ENCODE peak calls at places on chromosomes 2 and 18, in seven cellular contexts. One of them, this sample, is unnamed.

GRCh38 chr18:59423251-59423650 is 64.2 kb upstream of the LMAN1 start:
- DNase-seq in breast epithelium: no peak
- DNase-seq in cardiac muscle cell: no peak
- DNase-seq in PC-3: no peak
- DNase-seq in IMR-90: peak; percentile 60
- DNase-seq in WERI-Rb-1: no peak
- DNase-seq in ovary: no peak
- DNase-seq in this sample: no peak

GRCh38 chr18:67483237-67483636 is 33.3 kb downstream of the DSEL start:
- DNase-seq in breast epithelium: no peak
- DNase-seq in cardiac muscle cell: no peak
- DNase-seq in PC-3: no peak
- DNase-seq in IMR-90: no peak
- DNase-seq in WERI-Rb-1: no peak
- DNase-seq in ovary: no peak
- DNase-seq in this sample: no peak

GRCh38 chr2:119028327-119029174 is 86.6 kb downstream of the MARCO start:
- DNase-seq in breast epithelium: no peak
- DNase-seq in cardiac muscle cell: peak; percentile 37
- DNase-seq in PC-3: peak; percentile 63
- DNase-seq in IMR-90: peak; percentile 25
- DNase-seq in WERI-Rb-1: peak; percentile 80
- DNase-seq in ovary: peak; percentile 35
- DNase-seq in this sample: peak; percentile 54

GRCh38 chr2:151576080-151576479 is 158.2 kb downstream of the NEB start:
- DNase-seq in breast epithelium: no peak
- DNase-seq in cardiac muscle cell: no peak
- DNase-seq in PC-3: no peak
- DNase-seq in IMR-90: no peak
- DNase-seq in WERI-Rb-1: no peak
- DNase-seq in ovary: no peak
- DNase-seq in this sample: no peak

GRCh38 chr2:216741223-216741593 is 45.9 kb upstream of the IGFBP5 start:
- DNase-seq in breast epithelium: no peak
- DNase-seq in cardiac muscle cell: no peak
- DNase-seq in PC-3: no peak
- DNase-seq in IMR-90: no peak
- DNase-seq in WERI-Rb-1: no peak
- DNase-seq in ovary: no peak
- DNase-seq in this sample: no peak

GRCh38 chr2:127658641-127659407 is 12.9 kb downstream of the GPR17 start:
- DNase-seq in breast epithelium: no peak
- DNase-seq in cardiac muscle cell: no peak
- DNase-seq in PC-3: no peak
- DNase-seq in IMR-90: no peak
- DNase-seq in WERI-Rb-1: no peak
- DNase-seq in ovary: no peak
- DNase-seq in this sample: no peak

GRCh38 chr18:111292-112014 is 46.9 kb upstream of the USP14 start:
- DNase-seq in breast epithelium: no peak
- DNase-seq in cardiac muscle cell: peak; percentile 74
- DNase-seq in PC-3: peak; percentile 77
- DNase-seq in IMR-90: peak; percentile 40
- DNase-seq in WERI-Rb-1: peak; percentile 85
- DNase-seq in ovary: peak; percentile 79
- DNase-seq in this sample: peak; percentile 65

GRCh38 chr2:23769364-23769763 is 157.6 kb downstream of the ATAD2B start:
- DNase-seq in breast epithelium: no peak
- DNase-seq in cardiac muscle cell: no peak
- DNase-seq in PC-3: no peak
- DNase-seq in IMR-90: peak; percentile 75
- DNase-seq in WERI-Rb-1: no peak
- DNase-seq in ovary: no peak
- DNase-seq in this sample: no peak

GRCh38 chr2:241892299-241893137 is 23.0 kb downstream of the RTP5 start:
- DNase-seq in breast epithelium: no peak
- DNase-seq in cardiac muscle cell: no peak
- DNase-seq in PC-3: no peak
- DNase-seq in IMR-90: no peak
- DNase-seq in WERI-Rb-1: peak; percentile 78
- DNase-seq in ovary: peak; percentile 50
- DNase-seq in this sample: no peak

GRCh38 chr2:219551412-219551811 is 7.6 kb downstream of the TMEM198 start:
- DNase-seq in breast epithelium: no peak
- DNase-seq in cardiac muscle cell: no peak
- DNase-seq in PC-3: peak; percentile 33
- DNase-seq in IMR-90: peak; percentile 49
- DNase-seq in WERI-Rb-1: peak; percentile 59
- DNase-seq in ovary: peak; percentile 85
- DNase-seq in this sample: peak; percentile 23

GRCh38 chr2:199379251-199379650 is 78.5 kb downstream of the SATB2 start:
- DNase-seq in breast epithelium: no peak
- DNase-seq in cardiac muscle cell: no peak
- DNase-seq in PC-3: peak; percentile 85
- DNase-seq in IMR-90: peak; percentile 75
- DNase-seq in WERI-Rb-1: no peak
- DNase-seq in ovary: no peak
- DNase-seq in this sample: peak; percentile 59

GRCh38 chr2:11327871-11328270 is 16.6 kb downstream of the ROCK2 start:
- DNase-seq in breast epithelium: no peak
- DNase-seq in cardiac muscle cell: no peak
- DNase-seq in PC-3: no peak
- DNase-seq in IMR-90: no peak
- DNase-seq in WERI-Rb-1: no peak
- DNase-seq in ovary: no peak
- DNase-seq in this sample: no peak

GRCh38 chr2:231714639-231715498 is 6.5 kb downstream of the PTMA start:
- DNase-seq in breast epithelium: peak; percentile 72
- DNase-seq in cardiac muscle cell: peak; percentile 93
- DNase-seq in PC-3: peak; percentile 64
- DNase-seq in IMR-90: no peak
- DNase-seq in WERI-Rb-1: peak; percentile 91
- DNase-seq in ovary: peak; percentile 80
- DNase-seq in this sample: peak; percentile 66

GRCh38 chr18:54608008-54608642 is 17.1 kb downstream of the DYNAP start:
- DNase-seq in breast epithelium: no peak
- DNase-seq in cardiac muscle cell: no peak
- DNase-seq in PC-3: peak; percentile 96
- DNase-seq in IMR-90: peak; percentile 1
- DNase-seq in WERI-Rb-1: no peak
- DNase-seq in ovary: no peak
- DNase-seq in this sample: peak; percentile 30

GRCh38 chr2:112583497-112584133 is 794 bp upstream of the CHCHD5 start:
- DNase-seq in breast epithelium: no peak
- DNase-seq in cardiac muscle cell: no peak
- DNase-seq in PC-3: peak; percentile 32
- DNase-seq in IMR-90: no peak
- DNase-seq in WERI-Rb-1: no peak
- DNase-seq in ovary: no peak
- DNase-seq in this sample: no peak

GRCh38 chr2:200347301-200347700 is 40.8 kb downstream of the SPATS2L start:
- DNase-seq in breast epithelium: no peak
- DNase-seq in cardiac muscle cell: no peak
- DNase-seq in PC-3: no peak
- DNase-seq in IMR-90: no peak
- DNase-seq in WERI-Rb-1: no peak
- DNase-seq in ovary: no peak
- DNase-seq in this sample: no peak

GRCh38 chr2:42457011-42457410 is 36.8 kb downstream of the KCNG3 start:
- DNase-seq in breast epithelium: no peak
- DNase-seq in cardiac muscle cell: no peak
- DNase-seq in PC-3: peak; percentile 18
- DNase-seq in IMR-90: no peak
- DNase-seq in WERI-Rb-1: no peak
- DNase-seq in ovary: no peak
- DNase-seq in this sample: no peak

GRCh38 chr2:177093384-177093783 is 119.2 kb upstream of the HNRNPA3 start:
- DNase-seq in breast epithelium: no peak
- DNase-seq in cardiac muscle cell: no peak
- DNase-seq in PC-3: no peak
- DNase-seq in IMR-90: no peak
- DNase-seq in WERI-Rb-1: no peak
- DNase-seq in ovary: no peak
- DNase-seq in this sample: no peak

GRCh38 chr2:69619725-69620124 is 23.8 kb downstream of the AAK1 start:
- DNase-seq in breast epithelium: no peak
- DNase-seq in cardiac muscle cell: peak; percentile 14
- DNase-seq in PC-3: no peak
- DNase-seq in IMR-90: no peak
- DNase-seq in WERI-Rb-1: no peak
- DNase-seq in ovary: no peak
- DNase-seq in this sample: no peak

GRCh38 chr2:69621440-69621839 is 22.1 kb downstream of the AAK1 start:
- DNase-seq in breast epithelium: no peak
- DNase-seq in cardiac muscle cell: no peak
- DNase-seq in PC-3: no peak
- DNase-seq in IMR-90: no peak
- DNase-seq in WERI-Rb-1: no peak
- DNase-seq in ovary: no peak
- DNase-seq in this sample: no peak

GRCh38 chr2:69618362-69618761 is 25.2 kb downstream of the AAK1 start:
- DNase-seq in breast epithelium: no peak
- DNase-seq in cardiac muscle cell: no peak
- DNase-seq in PC-3: no peak
- DNase-seq in IMR-90: no peak
- DNase-seq in WERI-Rb-1: no peak
- DNase-seq in ovary: no peak
- DNase-seq in this sample: no peak

GRCh38 chr2:69623236-69623635 is 20.3 kb downstream of the AAK1 start:
- DNase-seq in breast epithelium: no peak
- DNase-seq in cardiac muscle cell: no peak
- DNase-seq in PC-3: no peak
- DNase-seq in IMR-90: no peak
- DNase-seq in WERI-Rb-1: no peak
- DNase-seq in ovary: no peak
- DNase-seq in this sample: no peak

GRCh38 chr2:69620870-69621269 is 22.7 kb downstream of the AAK1 start:
- DNase-seq in breast epithelium: no peak
- DNase-seq in cardiac muscle cell: no peak
- DNase-seq in PC-3: no peak
- DNase-seq in IMR-90: no peak
- DNase-seq in WERI-Rb-1: no peak
- DNase-seq in ovary: no peak
- DNase-seq in this sample: no peak
- H3K27ac ChIP-seq in breast epithelium: no peak overlapping the region
- H3K27ac ChIP-seq in cardiac muscle cell: peak overlapping the region; percentile 30
- H3K27ac ChIP-seq in PC-3: no peak overlapping the region
- H3K27ac ChIP-seq in IMR-90: no peak overlapping the region
- H3K27ac ChIP-seq in WERI-Rb-1: no peak overlapping the region
- H3K27ac ChIP-seq in ovary: no peak overlapping the region
- H3K27ac ChIP-seq in this sample: no peak overlapping the region

GRCh38 chr18:77140439-77141109 is 8.0 kb upstream of the MBP start:
- DNase-seq in breast epithelium: no peak
- DNase-seq in cardiac muscle cell: no peak
- DNase-seq in PC-3: no peak
- DNase-seq in IMR-90: no peak
- DNase-seq in WERI-Rb-1: no peak
- DNase-seq in ovary: no peak
- DNase-seq in this sample: no peak

GRCh38 chr18:77143196-77143595 is 10.6 kb upstream of the MBP start:
- DNase-seq in breast epithelium: no peak
- DNase-seq in cardiac muscle cell: no peak
- DNase-seq in PC-3: no peak
- DNase-seq in IMR-90: no peak
- DNase-seq in WERI-Rb-1: no peak
- DNase-seq in ovary: no peak
- DNase-seq in this sample: no peak

GRCh38 chr18:77140030-77140429 is 7.4 kb upstream of the MBP start:
- DNase-seq in breast epithelium: no peak
- DNase-seq in cardiac muscle cell: no peak
- DNase-seq in PC-3: no peak
- DNase-seq in IMR-90: no peak
- DNase-seq in WERI-Rb-1: no peak
- DNase-seq in ovary: no peak
- DNase-seq in this sample: no peak

GRCh38 chr18:77139619-77140018 is 7.0 kb upstream of the MBP start:
- DNase-seq in breast epithelium: no peak
- DNase-seq in cardiac muscle cell: no peak
- DNase-seq in PC-3: no peak
- DNase-seq in IMR-90: no peak
- DNase-seq in WERI-Rb-1: no peak
- DNase-seq in ovary: no peak
- DNase-seq in this sample: no peak

GRCh38 chr18:77141401-77142118 is 9.0 kb upstream of the MBP start:
- DNase-seq in breast epithelium: no peak
- DNase-seq in cardiac muscle cell: no peak
- DNase-seq in PC-3: no peak
- DNase-seq in IMR-90: no peak
- DNase-seq in WERI-Rb-1: no peak
- DNase-seq in ovary: no peak
- DNase-seq in this sample: no peak
- TF ChIP-seq CTCF in breast epithelium: no peak
- TF ChIP-seq CTCF in cardiac muscle cell: no peak
- TF ChIP-seq CTCF in PC-3: no peak
- TF ChIP-seq CTCF in IMR-90: peak; percentile 1
- TF ChIP-seq CTCF in WERI-Rb-1: peak; percentile 55
- TF ChIP-seq CTCF in ovary: no peak
- TF ChIP-seq CTCF in this sample: no peak

GRCh38 chr2:71545572-71546274 is 92.4 kb downstream of the DYSF start:
- DNase-seq in breast epithelium: peak; percentile 50
- DNase-seq in cardiac muscle cell: peak; percentile 75
- DNase-seq in PC-3: peak; percentile 75
- DNase-seq in IMR-90: peak; percentile 55
- DNase-seq in WERI-Rb-1: peak; percentile 81
- DNase-seq in ovary: peak; percentile 64
- DNase-seq in this sample: peak; percentile 59
- H3K27ac ChIP-seq in breast epithelium: no peak overlapping the region
- H3K27ac ChIP-seq in cardiac muscle cell: no peak overlapping the region
- H3K27ac ChIP-seq in PC-3: no peak overlapping the region
- H3K27ac ChIP-seq in IMR-90: no peak overlapping the region
- H3K27ac ChIP-seq in WERI-Rb-1: no peak overlapping the region
- H3K27ac ChIP-seq in ovary: no peak overlapping the region
- H3K27ac ChIP-seq in this sample: no peak overlapping the region

DNA sequence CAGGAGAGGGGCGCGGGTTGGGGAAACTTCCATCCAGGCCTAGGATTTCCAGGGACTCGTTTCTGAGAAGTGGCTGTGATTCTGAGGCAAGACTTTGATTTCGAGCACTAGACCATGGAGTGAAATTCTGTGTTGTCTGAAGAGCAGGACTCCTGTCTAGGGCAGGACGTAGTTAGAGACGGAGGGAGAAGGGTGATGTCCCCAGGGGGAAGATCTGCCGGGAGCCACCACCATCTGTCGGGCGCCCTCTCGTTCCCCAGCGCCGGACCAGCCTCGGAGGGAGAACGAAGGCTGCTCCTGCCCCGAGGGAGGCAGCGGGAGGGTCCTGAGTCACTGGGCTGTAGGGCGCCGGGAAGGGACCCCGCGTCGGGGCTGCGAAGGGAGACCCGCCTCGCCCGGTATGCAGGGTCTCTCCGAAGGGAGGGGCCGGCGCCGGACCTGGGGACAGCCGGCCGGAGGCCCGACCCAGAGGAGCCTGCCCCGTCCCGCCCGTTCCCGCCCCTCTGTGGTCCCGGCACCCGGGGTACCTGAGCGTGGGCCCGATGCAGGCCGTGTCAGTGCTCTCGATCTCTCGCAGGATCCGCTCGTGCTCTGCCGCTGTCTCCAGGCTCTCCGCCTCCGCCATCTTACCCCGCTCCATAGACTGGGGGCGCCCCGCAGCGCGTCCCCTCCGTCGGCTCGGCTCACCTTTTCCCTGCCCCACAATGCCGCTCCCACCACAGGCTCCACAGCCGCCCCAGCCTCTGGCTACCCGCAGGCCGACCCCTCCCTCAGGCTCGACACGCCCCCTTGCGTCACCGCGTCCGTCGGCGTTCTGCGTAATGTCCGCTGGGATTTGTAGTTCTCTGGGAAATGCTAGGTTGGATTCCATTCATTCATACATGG is at the start of gene EXOC6B:
- DNase-seq in breast epithelium: peak; percentile 84
- DNase-seq in cardiac muscle cell: peak; percentile 95
- DNase-seq in PC-3: peak; percentile 94
- DNase-seq in IMR-90: peak; percentile 85
- DNase-seq in WERI-Rb-1: peak; percentile 98
- DNase-seq in ovary: peak; percentile 94
- DNase-seq in this sample: peak; percentile 89
- TF ChIP-seq CTCF in breast epithelium: no peak
- TF ChIP-seq CTCF in cardiac muscle cell: no peak
- TF ChIP-seq CTCF in PC-3: no peak
- TF ChIP-seq CTCF in IMR-90: no peak
- TF ChIP-seq CTCF in WERI-Rb-1: no peak
- TF ChIP-seq CTCF in ovary: no peak
- TF ChIP-seq CTCF in this sample: no peak

This sample was measured in RWPE1.